ENCODE peak calls at places on chromosomes 1 and 21, in four cellular contexts. S is upper lobe of left lung, G is cardiac muscle cell, I is upper lobe of right lung. W is an unnamed sample. For H3K9me3, the result is how much of the 10 kb centered on the place peaks cover.

GRCh38 chr1:67853704-67854103 is 20.4 kb upstream of the GNG12 start:
- DNase-seq in S (no peak), G (peak), I (peak), W (no peak)

GRCh38 chr1:19468397-19468956 is 16.9 kb downstream of the CAPZB start:
- DNase-seq in S (peak), G (no peak), I (peak), W (peak)

GRCh38 chr1:24862775-24863483 is 67.1 kb downstream of the RUNX3 start:
- DNase-seq in S (no peak), G (no peak), I (no peak), W (no peak)

GRCh38 chr1:75134939-75135828 is 996 bp downstream of the LHX8 start:
- DNase-seq in S (peak), G (peak), I (no peak), W (no peak)

GRCh38 chr1:161390559-161390858 is 22.8 kb upstream of the CFAP126 start:
- DNase-seq in S (no peak), G (no peak), I (no peak), W (no peak)

GRCh38 chr1:21818661-21819060 is 6.6 kb downstream of the LDLRAD2 start:
- DNase-seq in S (no peak), G (peak), I (no peak), W (no peak)

GRCh38 chr1:225454067-225454618 is 26.3 kb upstream of the LBR start:
- DNase-seq in S (no peak), G (no peak), I (no peak), W (no peak)

GRCh38 chr1:28950449-28950848 is 36.1 kb downstream of the EPB41 start:
- DNase-seq in S (no peak), G (no peak), I (no peak), W (no peak)

GRCh38 chr1:229019647-229020281 is 251.1 kb upstream of the RAB4A start:
- DNase-seq in S (no peak), G (no peak), I (no peak), W (no peak)

GRCh38 chr21:44708213-44708865 is 3.0 kb downstream of the TSPEAR start:
- DNase-seq in S (no peak), G (no peak), I (no peak), W (no peak)

GRCh38 chr1:234840843-234841242 is 230.9 kb upstream of the IRF2BP2 start:
- DNase-seq in S (no peak), G (no peak), I (no peak), W (no peak)

GRCh38 chr21:39307466-39307865 is 6.0 kb downstream of the BRWD1 start:
- DNase-seq in S (no peak), G (no peak), I (no peak), W (no peak)

GRCh38 chr1:39489567-39490239 is 1.7 kb upstream of the BMP8A start:
- DNase-seq in S (no peak), G (no peak), I (no peak), W (no peak)

GRCh38 chr1:101081496-101082282 is 56.1 kb upstream of the DPH5 start:
- DNase-seq in S (no peak), G (no peak), I (no peak), W (no peak)

GRCh38 chr1:185402930-185403329 is 85.9 kb upstream of the IVNS1ABP start:
- DNase-seq in S (no peak), G (no peak), I (no peak), W (no peak)

GRCh38 chr1:53398585-53399365 is 60.4 kb upstream of the DMRTB1 start:
- DNase-seq in S (no peak), G (no peak), I (no peak), W (no peak)

GRCh38 chr1:34320081-34320480 is 143.4 kb downstream of the C1orf94 start:
- DNase-seq in S (no peak), G (no peak), I (no peak), W (no peak)

GRCh38 chr1:4033129-4033676 is 133.1 kb upstream of the C1orf174 start:
- DNase-seq in S (no peak), G (no peak), I (no peak), W (no peak)

GRCh38 chr1:4034318-4034887 is 134.3 kb upstream of the C1orf174 start:
- DNase-seq in S (no peak), G (no peak), I (no peak), W (no peak)

GRCh38 chr1:4029376-4029775 is 129.3 kb upstream of the C1orf174 start:
- DNase-seq in S (no peak), G (no peak), I (no peak), W (no peak)

GRCh38 chr1:4032571-4032970 is 132.5 kb upstream of the C1orf174 start:
- DNase-seq in S (no peak), G (no peak), I (no peak), W (no peak)

GRCh38 chr1:4033732-4034131 is 133.7 kb upstream of the C1orf174 start:
- DNase-seq in S (no peak), G (no peak), I (no peak), W (no peak)
- H3K9me3 ChIP-seq in S (under half), G (under half), I (under half), W (under half)

GRCh38 chr1:4485398-4485797 is 169.0 kb upstream of the AJAP1 start:
- DNase-seq in S (no peak), G (no peak), I (no peak), W (no peak)

GRCh38 chr1:4486408-4487120 is 167.8 kb upstream of the AJAP1 start:
- DNase-seq in S (no peak), G (no peak), I (no peak), W (no peak)

GRCh38 chr1:4489486-4489885 is 164.9 kb upstream of the AJAP1 start:
- DNase-seq in S (no peak), G (no peak), I (no peak), W (no peak)

GRCh38 chr1:4485878-4486277 is 168.5 kb upstream of the AJAP1 start:
- DNase-seq in S (no peak), G (no peak), I (no peak), W (no peak)

GRCh38 chr1:4488018-4488417 is 166.4 kb upstream of the AJAP1 start:
- DNase-seq in S (no peak), G (no peak), I (no peak), W (no peak)
- H3K9me3 ChIP-seq in S (under half), G (under half), I (under half), W (under half)

DNA sequence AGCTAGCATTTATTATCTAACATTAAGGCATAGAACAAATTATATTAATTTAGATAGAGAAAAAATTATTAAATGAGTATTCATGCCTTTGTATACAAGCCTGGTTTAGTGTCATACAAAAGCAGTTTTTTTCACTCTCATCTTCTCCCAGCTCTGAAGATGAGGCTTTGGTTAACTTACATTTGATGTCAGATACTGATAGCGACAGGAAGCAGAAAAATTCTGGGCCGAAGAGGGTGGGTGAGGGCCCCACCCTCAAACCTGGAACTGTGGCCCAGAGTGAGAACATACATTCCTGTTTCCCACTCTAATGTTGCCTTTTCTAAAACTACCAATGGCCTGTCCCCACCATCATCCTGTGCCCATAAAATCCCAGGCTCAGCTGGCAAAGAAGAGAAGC is 15.0 kb downstream of the OR2T1 start:
- DNase-seq in S (no peak), G (no peak), I (no peak), W (no peak)
- H3K9me3 ChIP-seq in S (under half), G (under half), I (under half), W (under half)

DNA sequence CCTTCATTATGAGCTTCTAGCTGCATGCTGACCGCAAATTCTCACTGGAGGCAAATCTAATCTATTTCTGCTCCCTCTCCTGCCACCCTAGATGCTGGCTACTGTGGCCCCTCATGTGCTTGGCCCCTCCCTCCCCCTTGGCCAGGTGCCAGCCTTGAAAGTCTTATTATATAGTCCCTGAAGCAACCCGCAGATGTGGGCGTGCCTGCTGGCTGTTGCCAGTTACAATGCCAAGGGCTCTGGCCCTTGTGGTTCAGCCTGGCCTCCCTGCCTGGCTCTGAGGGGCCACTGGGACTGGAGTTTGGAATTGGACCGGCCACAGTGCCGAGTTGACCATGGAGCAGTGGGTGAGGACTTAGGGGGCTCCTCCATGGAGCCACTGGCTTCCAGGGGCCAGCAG is 78.9 kb upstream of the ACTRT2 start:
- DNase-seq in S (no peak), G (no peak), I (peak), W (no peak)
- H3K9me3 ChIP-seq in S (under half), G (under half), I (under half), W (under half)

W was measured in T-helper 17 cell.